ENCODE peak calls at places on chromosomes 4 and X, in ten cellular contexts. N, D, J, B, T, M, S, V, G and Y are unnamed samples.

GRCh38 chr4:182748949-182749348 is 168.2 kb downstream of the DCTD start:
- DNase-seq in N (peak; percentile 67), D (peak; percentile 43), J (no peak), B (no peak), T (no peak), M (no peak), S (no peak), V (peak; percentile 66), G (no peak), Y (peak; percentile 33)

GRCh38 chrX:153576961-153577360 is 22.0 kb downstream of the CCNQ start:
- DNase-seq in N (no peak), D (no peak), J (no peak), B (no peak), T (no peak), M (no peak), S (no peak), V (no peak), G (no peak), Y (peak; percentile 46)

GRCh38 chr4:87126056-87126455 is 94.4 kb downstream of the KLHL8 start:
- DNase-seq in N (no peak), D (no peak), J (peak; percentile 36), B (no peak), T (no peak), M (no peak), S (no peak), V (no peak), G (no peak), Y (no peak)

GRCh38 chr4:6343950-6344408 is 74.3 kb downstream of the WFS1 start:
- DNase-seq in N (peak; percentile 85), D (peak; percentile 80), J (no peak), B (peak; percentile 63), T (no peak), M (peak; percentile 30), S (no peak), V (no peak), G (no peak), Y (peak; percentile 74)

GRCh38 chr4:71130827-71131603 is 137.6 kb downstream of the DCK start:
- DNase-seq in N (peak; percentile 61), D (peak; percentile 89), J (peak; percentile 21), B (peak; percentile 61), T (no peak), M (no peak), S (no peak), V (no peak), G (peak; percentile 15), Y (peak; percentile 85)

GRCh38 chrX:12065251-12065650 is 73.0 kb upstream of the FRMPD4 start:
- DNase-seq in N (peak; percentile 73), D (peak; percentile 28), J (peak; percentile 68), B (peak; percentile 27), T (no peak), M (no peak), S (peak; percentile 35), V (peak; percentile 6), G (no peak), Y (no peak)

GRCh38 chr4:54527532-54527931 is 130.2 kb upstream of the KIT start:
- DNase-seq in N (no peak), D (no peak), J (peak; percentile 51), B (no peak), T (no peak), M (no peak), S (no peak), V (no peak), G (no peak), Y (no peak)

GRCh38 chr4:48943387-48943786 is 36.8 kb upstream of the OCIAD2 start:
- DNase-seq in N (peak; percentile 56), D (no peak), J (peak; percentile 73), B (no peak), T (peak; percentile 18), M (peak; percentile 13), S (no peak), V (no peak), G (no peak), Y (no peak)

GRCh38 chr4:84491420-84491819 is 7.7 kb downstream of the NKX6-1 start:
- DNase-seq in N (no peak), D (no peak), J (peak; percentile 49), B (no peak), T (no peak), M (no peak), S (no peak), V (no peak), G (no peak), Y (no peak)

GRCh38 chr4:84492290-84492689 is 6.8 kb downstream of the NKX6-1 start:
- DNase-seq in N (no peak), D (no peak), J (peak; percentile 57), B (no peak), T (no peak), M (no peak), S (no peak), V (no peak), G (no peak), Y (no peak)

GRCh38 chr4:84492737-84493091 is 6.4 kb downstream of the NKX6-1 start:
- DNase-seq in N (no peak), D (no peak), J (peak; percentile 49), B (no peak), T (no peak), M (no peak), S (peak; percentile 44), V (no peak), G (no peak), Y (no peak)

GRCh38 chr4:84494518-84494917 is 4.6 kb downstream of the NKX6-1 start:
- DNase-seq in N (no peak), D (no peak), J (no peak), B (no peak), T (no peak), M (no peak), S (no peak), V (no peak), G (no peak), Y (no peak)

DNA sequence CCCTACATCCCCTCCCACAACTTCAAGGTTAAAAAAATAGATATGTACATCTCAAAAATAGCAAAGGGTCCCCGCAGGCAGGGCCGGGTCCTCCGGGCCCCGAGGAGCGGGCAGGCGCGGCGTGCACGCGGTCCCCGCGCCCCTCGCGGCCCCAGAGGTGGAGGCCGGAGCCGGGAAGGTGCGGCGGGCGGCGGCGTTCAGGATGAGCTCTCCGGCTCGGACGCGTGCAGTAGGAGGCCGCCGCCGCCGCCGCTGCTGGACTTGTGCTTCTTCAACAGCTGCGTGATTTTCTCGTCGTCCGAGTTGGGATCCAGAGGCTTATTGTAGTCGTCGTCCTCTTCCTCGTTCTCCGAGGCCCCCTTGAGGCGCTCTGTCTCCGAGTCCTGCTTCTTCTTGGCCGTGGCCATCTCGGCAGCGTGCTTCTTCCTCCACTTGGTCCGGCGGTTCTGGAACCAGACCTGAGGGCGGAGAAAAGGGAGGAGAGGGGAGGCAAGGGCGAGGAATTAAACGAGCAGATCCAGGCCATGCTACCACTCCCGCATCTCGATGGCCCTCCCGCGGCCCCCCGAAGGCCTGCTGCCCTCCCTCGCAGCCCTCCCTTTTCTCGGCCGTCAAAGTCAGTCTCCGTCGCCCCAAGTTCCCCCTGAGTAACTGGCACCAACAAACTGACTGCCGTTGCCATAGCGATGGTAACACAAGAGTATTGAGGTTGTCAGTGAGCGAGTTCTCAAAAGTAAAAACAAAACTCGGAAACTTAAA is 5.8 kb downstream of the NKX6-1 start:
- DNase-seq in N (no peak), D (peak; percentile 10), J (peak; percentile 90), B (peak; percentile 34), T (peak; percentile 16), M (no peak), S (peak; percentile 74), V (no peak), G (no peak), Y (peak; percentile 9)
- TF ChIP-seq CTCF in N (no peak), D (no peak), J (no peak), B (no peak), T (no peak), M (no peak), S (no peak), V (peak; percentile 33), G (no peak), Y (no peak)

GRCh38 chr4:153647975-153648374 is 36.1 kb upstream of the TLR2 start:
- DNase-seq in N (no peak), D (no peak), J (no peak), B (no peak), T (no peak), M (no peak), S (no peak), V (no peak), G (no peak), Y (no peak)

GRCh38 chr4:153645183-153645582 is 38.9 kb upstream of the TLR2 start:
- DNase-seq in N (no peak), D (no peak), J (peak; percentile 44), B (no peak), T (peak; percentile 39), M (no peak), S (no peak), V (no peak), G (no peak), Y (no peak)

GRCh38 chr4:153651041-153651960 is 32.8 kb upstream of the TLR2 start:
- DNase-seq in N (peak; percentile 28), D (no peak), J (no peak), B (no peak), T (peak; percentile 76), M (peak; percentile 37), S (no peak), V (no peak), G (no peak), Y (no peak)

GRCh38 chr4:153651961-153652784 is 31.9 kb upstream of the TLR2 start:
- DNase-seq in N (peak; percentile 77), D (no peak), J (no peak), B (no peak), T (no peak), M (no peak), S (no peak), V (no peak), G (no peak), Y (no peak)

DNA sequence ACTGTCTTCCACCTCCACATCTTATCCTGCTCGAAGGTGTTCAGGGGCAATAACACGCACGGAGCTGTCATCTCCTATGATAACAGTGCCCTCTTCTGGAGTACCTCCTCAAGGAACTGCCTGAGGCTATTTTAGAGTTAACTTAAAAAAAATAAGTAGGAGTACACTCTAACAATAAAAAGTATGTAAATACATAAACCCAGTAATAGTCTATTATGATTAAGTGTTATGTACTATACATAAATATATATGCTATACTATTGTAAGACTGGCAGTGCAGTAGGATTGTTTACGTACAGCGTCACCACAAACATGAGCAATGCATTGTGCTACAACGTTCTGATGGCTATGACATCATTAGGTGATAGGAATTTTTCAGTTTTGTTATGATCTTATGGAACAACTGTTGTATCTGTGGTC is 34.5 kb upstream of the TLR2 start:
- DNase-seq in N (peak; percentile 62), D (peak; percentile 42), J (peak; percentile 68), B (peak; percentile 28), T (peak; percentile 28), M (peak; percentile 73), S (peak; percentile 12), V (peak; percentile 21), G (no peak), Y (no peak)
- TF ChIP-seq CTCF in N (peak; percentile 48), D (peak; percentile 49), J (peak; percentile 69), B (peak; percentile 19), T (peak; percentile 47), M (peak; percentile 86), S (peak; percentile 35), V (no peak), G (peak; percentile 15), Y (peak; percentile 63)

GRCh38 chr4:56655627-56656345 is 25.3 kb downstream of the HOPX start:
- DNase-seq in N (no peak), D (no peak), J (peak; percentile 33), B (no peak), T (peak; percentile 46), M (no peak), S (peak; percentile 61), V (peak; percentile 46), G (no peak), Y (no peak)

GRCh38 chr4:56655209-56655626 is 25.9 kb downstream of the HOPX start:
- DNase-seq in N (peak; percentile 14), D (peak; percentile 12), J (peak; percentile 76), B (peak; percentile 34), T (no peak), M (no peak), S (peak; percentile 73), V (no peak), G (no peak), Y (no peak)

GRCh38 chr4:56657128-56657527 is 24.0 kb downstream of the HOPX start:
- DNase-seq in N (no peak), D (no peak), J (no peak), B (no peak), T (no peak), M (no peak), S (no peak), V (no peak), G (no peak), Y (no peak)

GRCh38 chr4:56657818-56658217 is 23.3 kb downstream of the HOPX start:
- DNase-seq in N (no peak), D (no peak), J (no peak), B (no peak), T (no peak), M (no peak), S (no peak), V (no peak), G (no peak), Y (no peak)

DNA sequence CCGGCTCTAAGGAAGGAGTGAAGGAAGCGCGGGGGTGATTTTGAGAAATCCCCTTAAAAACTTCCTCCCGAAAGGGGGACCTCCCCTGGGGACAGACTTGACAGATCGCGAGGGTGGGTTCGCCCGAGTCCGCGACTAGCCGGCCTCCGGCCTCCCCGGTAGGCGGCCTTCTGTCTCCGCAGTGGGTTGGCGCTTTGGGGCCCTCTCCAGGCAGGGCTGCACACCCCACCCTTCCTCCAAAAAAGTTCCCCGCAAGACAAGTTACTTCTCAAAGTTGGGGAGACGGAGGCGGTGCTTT is 24.8 kb downstream of the HOPX start:
- DNase-seq in N (no peak), D (no peak), J (peak; percentile 49), B (peak; percentile 39), T (peak; percentile 72), M (no peak), S (peak; percentile 35), V (peak; percentile 11), G (no peak), Y (no peak)
- TF ChIP-seq CTCF in N (no peak), D (peak; percentile 25), J (peak; percentile 9), B (peak; percentile 30), T (peak; percentile 52), M (no peak), S (no peak), V (peak; percentile 43), G (no peak), Y (no peak)

GRCh38 chrX:68665502-68665901 is 18.0 kb downstream of the STARD8 start:
- DNase-seq in N (no peak), D (no peak), J (peak; percentile 41), B (no peak), T (no peak), M (no peak), S (no peak), V (no peak), G (no peak), Y (no peak)
- TF ChIP-seq CTCF in N (no peak), D (no peak), J (peak; percentile 32), B (no peak), T (no peak), M (no peak), S (no peak), V (no peak), G (no peak), Y (no peak)